ENCODE peak calls at places on chromosomes 7 and 10, in eight cellular contexts. F is heart left ventricle, C is adrenal gland, O is A549, N is Peyer's patch, S is sigmoid colon, M is prostate gland, T is transverse colon. Q is an unnamed sample.

GRCh38 chr7:149228831-149229471 is 10.5 kb upstream of the ZNF212 start:
- DNase-seq in F (no peak), C (no peak), O (no peak), N (no peak), S (no peak), M (no peak), T (no peak), Q (no peak)

GRCh38 chr10:37975407-37975991 is 948 bp downstream of the ZNF25 start:
- DNase-seq in F (no peak), C (no peak), O (peak; percentile 10), N (no peak), S (no peak), M (no peak), T (no peak), Q (no peak)

GRCh38 chr7:1839701-1840100 is 169.6 kb downstream of the ELFN1 start:
- DNase-seq in F (no peak), C (no peak), O (no peak), N (no peak), S (peak; percentile 56), M (no peak), T (peak; percentile 3), Q (peak; percentile 44)

GRCh38 chr10:70546585-70546984 is 56.0 kb downstream of the PRF1 start:
- DNase-seq in F (no peak), C (no peak), O (no peak), N (no peak), S (no peak), M (no peak), T (no peak), Q (no peak)

GRCh38 chr10:52965938-52966401 is 193.4 kb upstream of the MBL2 start:
- DNase-seq in F (no peak), C (no peak), O (no peak), N (no peak), S (no peak), M (no peak), T (no peak), Q (no peak)

GRCh38 chr7:46386428-46387399 is 465.6 kb upstream of the IGFBP3 start:
- DNase-seq in F (no peak), C (no peak), O (no peak), N (no peak), S (no peak), M (no peak), T (no peak), Q (no peak)

GRCh38 chr7:10780400-10780747 is 193.3 kb upstream of the PHF14 start:
- DNase-seq in F (no peak), C (no peak), O (no peak), N (no peak), S (no peak), M (no peak), T (no peak), Q (no peak)

GRCh38 chr7:104299777-104300176 is 28.6 kb upstream of the LHFPL3 start:
- DNase-seq in F (no peak), C (no peak), O (no peak), N (no peak), S (no peak), M (no peak), T (no peak), Q (no peak)

GRCh38 chr7:121049028-121049791 is 60.7 kb downstream of the CPED1 start:
- DNase-seq in F (no peak), C (no peak), O (no peak), N (no peak), S (no peak), M (no peak), T (no peak), Q (no peak)

GRCh38 chr7:104240400-104240799 is 32.6 kb upstream of the ORC5 start:
- DNase-seq in F (no peak), C (no peak), O (no peak), N (no peak), S (no peak), M (no peak), T (no peak), Q (no peak)

GRCh38 chr10:89283988-89284475 is 17.8 kb upstream of the IFIT2 start:
- DNase-seq in F (peak; percentile 65), C (no peak), O (peak; percentile 64), N (no peak), S (peak; percentile 92), M (no peak), T (peak; percentile 28), Q (no peak)

GRCh38 chr7:92602352-92603088 is 12.3 kb upstream of the FAM133B start:
- DNase-seq in F (no peak), C (no peak), O (no peak), N (no peak), S (no peak), M (no peak), T (no peak), Q (no peak)

GRCh38 chr7:109757713-109758112 is 1188.0 kb downstream of the DNAJB9 start:
- DNase-seq in F (no peak), C (no peak), O (no peak), N (no peak), S (no peak), M (no peak), T (no peak), Q (no peak)

GRCh38 chr7:109751241-109751640 is 1181.6 kb downstream of the DNAJB9 start:
- DNase-seq in F (no peak), C (no peak), O (peak; percentile 34), N (no peak), S (no peak), M (no peak), T (no peak), Q (no peak)

DNA sequence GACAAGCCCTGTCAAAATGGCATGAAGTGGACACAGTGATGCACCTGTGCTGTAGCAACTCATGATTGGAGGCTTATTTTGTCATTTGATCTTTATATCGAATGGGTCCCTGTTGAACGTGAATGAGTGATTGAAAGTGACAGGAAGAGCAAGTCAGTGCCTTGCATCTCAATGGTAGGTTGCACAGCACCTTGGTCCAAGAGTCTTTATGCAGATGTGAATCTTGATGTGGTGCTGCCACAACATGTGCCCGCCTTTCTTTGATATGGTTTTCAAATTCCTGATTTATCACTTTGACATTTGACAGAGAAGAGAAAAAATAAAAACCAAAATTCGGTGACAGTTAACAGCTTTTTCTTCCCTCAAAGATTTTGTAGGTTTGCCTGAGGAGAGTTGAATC is 1182.4 kb downstream of the DNAJB9 start:
- DNase-seq in F (no peak), C (no peak), O (no peak), N (no peak), S (no peak), M (no peak), T (no peak), Q (no peak)
- H3K4me1 ChIP-seq in F (no peaks in the 10 kb centered on the region), C (no peaks in the 10 kb centered on the region), O (peaks cover 3% of the 10 kb centered on the region), N (no peaks in the 10 kb centered on the region), S (no peaks in the 10 kb centered on the region), M (no peaks in the 10 kb centered on the region), T (no peaks in the 10 kb centered on the region), Q (no peaks in the 10 kb centered on the region)

GRCh38 chr10:105328441-105328840 is 687.4 kb downstream of the SORCS3 start:
- DNase-seq in F (no peak), C (no peak), O (no peak), N (no peak), S (no peak), M (no peak), T (no peak), Q (no peak)
- TF ChIP-seq POLR2A in F (no peak), C (no peak), O (no peak), N (no peak), S (no peak), M (no peak), T (no peak), Q (no peak)

DNA sequence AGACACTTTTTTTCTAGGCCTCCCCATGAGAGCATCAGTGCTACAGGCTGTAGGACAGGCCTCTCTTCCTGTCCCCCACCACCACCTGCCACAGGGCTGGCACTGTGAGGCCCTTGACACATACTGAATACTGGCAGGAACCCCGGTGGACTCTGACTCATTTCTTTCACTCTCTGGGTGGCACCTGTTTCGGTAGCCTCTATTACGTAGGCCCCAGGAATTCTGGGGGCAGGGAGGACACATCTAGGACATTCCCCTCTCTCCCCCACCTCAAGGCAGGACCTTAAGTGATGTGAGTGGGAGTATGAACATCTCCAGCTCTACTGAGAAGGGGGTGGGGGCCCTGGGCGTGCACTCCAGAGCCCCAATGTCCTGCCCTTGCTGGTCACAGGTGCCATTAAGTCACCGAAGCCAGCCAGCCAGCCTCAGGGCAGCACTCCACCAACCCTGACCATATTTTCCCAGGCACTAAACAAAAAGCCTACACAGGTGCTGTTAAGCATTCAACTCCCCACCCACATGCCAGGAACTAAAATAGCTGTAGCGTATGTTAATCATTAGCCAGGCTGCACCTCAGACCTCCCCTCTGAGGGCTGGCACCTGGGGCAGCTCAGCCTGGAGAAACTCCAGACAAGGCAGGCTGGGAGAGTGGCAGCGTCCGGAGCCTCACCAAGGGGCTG is 8.9 kb downstream of the ANXA11 start:
- DNase-seq in F (peak; percentile 81), C (no peak), O (no peak), N (peak; percentile 66), S (no peak), M (peak; percentile 61), T (peak; percentile 90), Q (peak; percentile 89)
- H3K4me1 ChIP-seq in F (peaks cover 92% of the 10 kb centered on the region), C (peaks cover 38% of the 10 kb centered on the region), O (peaks cover 72% of the 10 kb centered on the region), N (peaks cover 12% of the 10 kb centered on the region), S (peaks cover 63% of the 10 kb centered on the region), M (peaks cover 14% of the 10 kb centered on the region), T (peaks cover 90% of the 10 kb centered on the region), Q (peaks cover 2% of the 10 kb centered on the region)

GRCh38 chr7:19713676-19714075 is 4.8 kb upstream of the POLR1F start:
- DNase-seq in F (no peak), C (peak; percentile 28), O (no peak), N (peak; percentile 27), S (no peak), M (no peak), T (peak; percentile 12), Q (no peak)

GRCh38 chr7:19707240-19707639 is 1.6 kb downstream of the POLR1F start:
- DNase-seq in F (no peak), C (no peak), O (no peak), N (no peak), S (no peak), M (no peak), T (no peak), Q (no peak)

GRCh38 chr7:19709249-19709578 is 377 bp upstream of the POLR1F start:
- DNase-seq in F (no peak), C (no peak), O (no peak), N (no peak), S (no peak), M (no peak), T (no peak), Q (no peak)

GRCh38 chr7:19705663-19706062 is 3.2 kb downstream of the POLR1F start:
- DNase-seq in F (no peak), C (no peak), O (no peak), N (no peak), S (no peak), M (no peak), T (no peak), Q (no peak)

DNA sequence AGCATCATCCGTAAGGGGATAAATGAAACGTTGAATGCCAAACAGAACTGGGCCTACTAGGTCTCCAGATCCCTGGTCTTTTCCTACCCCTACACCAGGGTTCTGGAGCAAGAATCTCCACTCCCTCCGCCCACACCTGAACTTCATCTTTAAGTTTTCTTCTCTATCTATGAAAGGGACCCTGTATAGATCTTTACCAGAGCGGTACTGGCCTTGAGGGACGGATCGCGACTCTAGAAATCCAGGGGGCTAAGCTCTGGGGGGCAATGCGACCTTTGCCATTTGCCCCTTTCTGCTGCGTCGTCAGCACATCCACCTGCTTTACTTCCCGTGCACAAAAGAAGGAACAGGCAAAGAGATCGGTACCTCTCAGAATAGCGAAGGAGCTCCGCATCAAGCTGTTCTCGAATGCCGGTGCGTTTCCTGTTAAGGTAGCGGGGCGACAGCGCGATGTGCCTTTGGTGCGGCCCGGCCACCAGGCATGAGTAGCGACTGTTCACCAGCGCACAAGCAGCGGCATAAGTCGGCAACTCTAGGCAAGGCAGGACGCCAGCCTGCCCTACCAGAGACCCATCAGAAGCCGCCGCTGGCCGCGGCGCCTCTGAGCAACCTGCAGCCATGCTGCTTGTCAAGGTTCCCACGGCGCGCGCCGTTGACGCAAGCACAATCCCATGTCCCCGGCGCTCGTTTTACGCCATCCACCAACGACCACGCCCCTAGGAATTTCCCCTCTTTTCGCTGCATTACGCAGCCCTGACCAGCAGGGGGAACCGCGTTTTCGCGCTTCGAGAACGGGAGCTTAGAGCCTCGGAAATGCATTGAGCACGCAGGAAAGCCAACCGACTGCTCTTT is at the start of gene POLR1F:
- DNase-seq in F (peak; percentile 95), C (peak; percentile 93), O (peak; percentile 68), N (peak; percentile 91), S (peak; percentile 96), M (peak; percentile 94), T (peak; percentile 95), Q (peak; percentile 94)
- TF ChIP-seq POLR2A in F (peak; percentile 75), C (peak; percentile 88), O (peak; percentile 94), N (peak; percentile 80), S (peak; percentile 86), M (peak; percentile 76), T (peak; percentile 83), Q (peak; percentile 87)

Q was measured in right lobe of liver.